ENCODE peak calls at places on chromosomes 4 and X, in five cellular contexts. S is RCC 7860, O is ecto neural progenitor cell, A is NCI-H2081, X is KBM-7. F is an unnamed sample.

GRCh38 chr4:3767569-3768288 is 1.5 kb downstream of the ADRA2C start:
- DNase-seq in O (peak; percentile 67), S (no peak), X (peak; percentile 52), A (no peak), F (no peak)

GRCh38 chr4:107216379-107216778 is 180.3 kb upstream of the DKK2 start:
- DNase-seq in S (no peak), A (no peak), X (no peak), O (no peak), F (no peak)

GRCh38 chr4:165351359-165352130 is 24.1 kb downstream of the MSMO1 start:
- DNase-seq in O (no peak), A (no peak), X (no peak), S (no peak), F (no peak)

GRCh38 chrX:36357855-36358254 is 438.3 kb downstream of the CFAP47 start:
- DNase-seq in S (no peak), A (no peak), O (no peak), X (no peak), F (no peak)

GRCh38 chr4:177214935-177215334 is 94.7 kb upstream of the NEIL3 start:
- DNase-seq in O (no peak), X (no peak), S (peak; percentile 63), A (no peak), F (no peak)

GRCh38 chr4:154927126-154927525 is 146.1 kb downstream of the RBM46 start:
- DNase-seq in X (no peak), S (no peak), O (no peak), A (no peak), F (no peak)

GRCh38 chr4:72505314-72505744 is 63.7 kb downstream of the ADAMTS3 start:
- DNase-seq in X (peak; percentile 46), A (peak; percentile 11), O (peak; percentile 60), S (peak; percentile 40), F (peak; percentile 43)

GRCh38 chr4:53858744-53859143 is 205.7 kb downstream of the CHIC2 start:
- DNase-seq in X (no peak), S (no peak), A (no peak), O (no peak), F (no peak)

GRCh38 chr4:152408514-152409327 is 127.2 kb downstream of the FBXW7 start:
- DNase-seq in A (peak; percentile 46), S (peak; percentile 4), X (peak; percentile 61), O (no peak), F (no peak)

GRCh38 chr4:124934921-124935320 is 222.4 kb upstream of the ANKRD50 start:
- DNase-seq in A (no peak), X (no peak), S (no peak), O (no peak), F (no peak)

GRCh38 chr4:21041708-21042107 is 341.4 kb downstream of the PACRGL start:
- DNase-seq in A (no peak), X (no peak), O (no peak), S (no peak), F (no peak)

GRCh38 chr4:139921551-139922184 is 232.3 kb downstream of the MAML3 start:
- DNase-seq in A (peak; percentile 91), O (no peak), S (no peak), X (no peak), F (no peak)

GRCh38 chr4:2830632-2831610 is 12.7 kb upstream of the ADD1 start:
- DNase-seq in X (no peak), A (no peak), O (no peak), S (no peak), F (no peak)

GRCh38 chr4:173418636-173419035 is 19.7 kb upstream of the SCRG1 start:
- DNase-seq in A (no peak), X (peak; percentile 73), O (no peak), S (no peak), F (no peak)

F was measured in LoVo.